ENCODE peak calls at places on chromosomes 1 and 21, in ten cellular contexts. One of them, this sample, is unnamed.

GRCh38 chr1:81836007-81836626 is 35.4 kb downstream of the ADGRL2 start:
- DNase-seq in HFF-Myc: no peak
- DNase-seq in GM06990: no peak
- DNase-seq in Peyer's patch: no peak
- DNase-seq in bronchial epithelial cell: no peak
- DNase-seq in hepatocyte: no peak
- DNase-seq in choroid plexus epithelial cell: peak
- DNase-seq in MM.1S: no peak
- DNase-seq in adrenal gland: no peak
- DNase-seq in astrocyte of the spinal cord: no peak
- DNase-seq in this sample: peak

GRCh38 chr21:34886554-34887385 is 162.3 kb downstream of the RUNX1 start:
- DNase-seq in HFF-Myc: no peak
- DNase-seq in GM06990: peak
- DNase-seq in Peyer's patch: no peak
- DNase-seq in bronchial epithelial cell: no peak
- DNase-seq in hepatocyte: peak
- DNase-seq in choroid plexus epithelial cell: peak
- DNase-seq in MM.1S: peak
- DNase-seq in adrenal gland: peak
- DNase-seq in astrocyte of the spinal cord: peak
- DNase-seq in this sample: no peak

GRCh38 chr21:34999397-34999941 is 49.6 kb downstream of the RUNX1 start:
- DNase-seq in HFF-Myc: no peak
- DNase-seq in GM06990: no peak
- DNase-seq in Peyer's patch: no peak
- DNase-seq in bronchial epithelial cell: no peak
- DNase-seq in hepatocyte: no peak
- DNase-seq in choroid plexus epithelial cell: peak
- DNase-seq in MM.1S: no peak
- DNase-seq in adrenal gland: no peak
- DNase-seq in astrocyte of the spinal cord: no peak
- DNase-seq in this sample: no peak

GRCh38 chr1:228216371-228217320 is 8.8 kb downstream of the OBSCN start:
- DNase-seq in HFF-Myc: no peak
- DNase-seq in GM06990: no peak
- DNase-seq in Peyer's patch: no peak
- DNase-seq in bronchial epithelial cell: no peak
- DNase-seq in hepatocyte: no peak
- DNase-seq in choroid plexus epithelial cell: no peak
- DNase-seq in MM.1S: no peak
- DNase-seq in adrenal gland: no peak
- DNase-seq in astrocyte of the spinal cord: no peak
- DNase-seq in this sample: no peak

GRCh38 chr1:161089251-161089924 is at the start of gene NECTIN4:
- DNase-seq in HFF-Myc: no peak
- DNase-seq in GM06990: no peak
- DNase-seq in Peyer's patch: no peak
- DNase-seq in bronchial epithelial cell: peak
- DNase-seq in hepatocyte: peak
- DNase-seq in choroid plexus epithelial cell: no peak
- DNase-seq in MM.1S: no peak
- DNase-seq in adrenal gland: no peak
- DNase-seq in astrocyte of the spinal cord: no peak
- DNase-seq in this sample: no peak

GRCh38 chr1:216686860-216687545 is 36.2 kb downstream of the ESRRG start:
- DNase-seq in HFF-Myc: no peak
- DNase-seq in GM06990: no peak
- DNase-seq in Peyer's patch: no peak
- DNase-seq in bronchial epithelial cell: peak
- DNase-seq in hepatocyte: peak
- DNase-seq in choroid plexus epithelial cell: peak
- DNase-seq in MM.1S: no peak
- DNase-seq in adrenal gland: peak
- DNase-seq in astrocyte of the spinal cord: no peak
- DNase-seq in this sample: no peak

GRCh38 chr1:2160691-2161320 is 33.8 kb downstream of the FAAP20 start:
- DNase-seq in HFF-Myc: no peak
- DNase-seq in GM06990: no peak
- DNase-seq in Peyer's patch: no peak
- DNase-seq in bronchial epithelial cell: no peak
- DNase-seq in hepatocyte: no peak
- DNase-seq in choroid plexus epithelial cell: no peak
- DNase-seq in MM.1S: no peak
- DNase-seq in adrenal gland: no peak
- DNase-seq in astrocyte of the spinal cord: no peak
- DNase-seq in this sample: no peak

GRCh38 chr1:44113095-44113609 is 5.5 kb upstream of the KLF17 start:
- DNase-seq in HFF-Myc: no peak
- DNase-seq in GM06990: no peak
- DNase-seq in Peyer's patch: no peak
- DNase-seq in bronchial epithelial cell: no peak
- DNase-seq in hepatocyte: no peak
- DNase-seq in choroid plexus epithelial cell: peak
- DNase-seq in MM.1S: no peak
- DNase-seq in adrenal gland: no peak
- DNase-seq in astrocyte of the spinal cord: no peak
- DNase-seq in this sample: no peak

DNA sequence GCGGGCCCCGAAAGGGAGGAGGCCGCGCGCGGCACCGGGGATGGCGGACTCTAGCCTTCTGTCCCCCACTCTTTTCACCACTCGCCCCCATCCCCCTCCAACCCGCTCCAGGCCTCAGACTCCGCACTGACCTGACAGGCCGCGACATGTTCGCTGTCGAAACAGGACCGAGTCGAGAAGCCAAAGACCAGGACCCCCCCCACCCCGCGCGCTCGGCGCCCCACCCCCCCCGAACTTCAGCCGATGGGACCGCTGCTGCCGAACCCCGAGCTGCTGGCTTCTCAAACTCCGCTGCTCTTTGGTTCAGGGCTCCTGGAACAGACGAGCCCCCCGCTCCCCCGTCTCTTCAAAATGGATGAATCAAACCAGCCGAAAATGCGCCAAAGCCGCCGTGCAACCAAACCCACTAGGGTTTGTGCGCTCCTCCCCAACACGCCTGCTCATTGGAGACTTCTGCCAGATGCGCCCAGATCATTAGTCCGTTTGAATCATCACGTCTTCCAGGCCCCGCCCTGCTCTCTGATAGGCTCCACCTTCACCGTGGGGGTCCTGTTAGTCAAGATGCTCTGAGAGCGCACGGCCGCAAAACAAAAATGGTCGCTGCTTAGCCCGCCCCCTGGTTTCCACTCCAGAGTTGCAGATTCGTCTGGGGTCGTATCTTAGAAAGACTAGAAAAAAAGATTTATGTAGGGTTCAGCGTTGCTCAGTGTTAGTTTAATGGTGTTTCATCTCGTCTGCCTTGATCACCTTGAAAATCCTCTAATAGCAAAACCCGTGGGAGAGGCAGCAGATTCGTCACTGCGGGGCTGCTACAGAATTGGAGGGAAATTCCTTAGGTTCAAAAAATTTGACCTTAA is at the start of gene NUCKS1:
- DNase-seq in HFF-Myc: peak
- DNase-seq in GM06990: peak
- DNase-seq in Peyer's patch: peak
- DNase-seq in bronchial epithelial cell: peak
- DNase-seq in hepatocyte: peak
- DNase-seq in choroid plexus epithelial cell: peak
- DNase-seq in MM.1S: peak
- DNase-seq in adrenal gland: peak
- DNase-seq in astrocyte of the spinal cord: peak
- DNase-seq in this sample: peak
- TF ChIP-seq CTCF in HFF-Myc: peak
- TF ChIP-seq CTCF in GM06990: no peak
- TF ChIP-seq CTCF in Peyer's patch: no peak
- TF ChIP-seq CTCF in bronchial epithelial cell: no peak
- TF ChIP-seq CTCF in hepatocyte: no peak
- TF ChIP-seq CTCF in choroid plexus epithelial cell: peak
- TF ChIP-seq CTCF in MM.1S: no peak
- TF ChIP-seq CTCF in adrenal gland: peak
- TF ChIP-seq CTCF in astrocyte of the spinal cord: peak
- TF ChIP-seq CTCF in this sample: peak

DNA sequence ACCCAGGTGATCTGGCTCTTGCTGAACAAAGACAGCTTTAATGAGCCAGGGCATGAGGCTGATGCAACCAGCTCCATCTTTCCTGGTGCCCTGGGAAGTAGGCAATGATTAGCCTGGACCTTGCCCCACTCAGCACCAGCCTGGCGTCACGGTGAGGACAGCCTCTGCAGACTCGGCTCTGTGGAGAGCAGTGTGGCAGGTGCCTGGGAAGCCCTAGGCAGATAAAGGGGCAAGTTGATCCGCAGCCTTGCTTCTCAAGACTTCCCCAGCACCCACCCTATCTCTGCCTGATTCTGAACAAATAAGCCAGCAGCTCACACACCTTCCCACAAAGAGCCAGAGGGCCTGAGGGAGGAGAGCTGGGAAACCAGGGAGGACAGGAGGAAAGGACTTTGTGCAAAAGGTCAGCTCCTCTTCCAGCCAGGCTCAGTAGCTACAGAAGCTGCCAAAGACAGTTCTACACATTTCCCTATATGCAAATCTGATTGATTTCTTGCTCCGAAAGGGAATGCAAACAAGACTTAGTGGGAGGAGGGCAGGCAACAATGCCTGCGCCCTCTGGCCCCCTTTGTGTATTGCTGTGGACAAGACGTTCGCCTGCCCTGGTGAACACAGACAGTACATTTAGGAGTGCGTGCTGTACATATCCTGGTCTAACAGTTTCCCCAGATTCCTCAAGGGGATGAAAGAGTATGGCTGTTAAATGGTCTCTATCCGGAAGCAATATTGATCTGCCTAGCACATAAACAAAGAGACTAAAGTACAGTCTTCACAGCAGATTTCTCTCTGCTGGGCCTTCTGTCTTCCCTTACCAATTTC is 63.8 kb downstream of the BCAR3 start:
- DNase-seq in HFF-Myc: no peak
- DNase-seq in GM06990: no peak
- DNase-seq in Peyer's patch: no peak
- DNase-seq in bronchial epithelial cell: no peak
- DNase-seq in hepatocyte: peak
- DNase-seq in choroid plexus epithelial cell: no peak
- DNase-seq in MM.1S: no peak
- DNase-seq in adrenal gland: peak
- DNase-seq in astrocyte of the spinal cord: no peak
- DNase-seq in this sample: no peak
- H3K4me3 ChIP-seq in HFF-Myc: no peak
- H3K4me3 ChIP-seq in GM06990: no peak
- H3K4me3 ChIP-seq in Peyer's patch: no peak
- H3K4me3 ChIP-seq in bronchial epithelial cell: no peak
- H3K4me3 ChIP-seq in hepatocyte: no peak
- H3K4me3 ChIP-seq in choroid plexus epithelial cell: no peak
- H3K4me3 ChIP-seq in MM.1S: no peak
- H3K4me3 ChIP-seq in adrenal gland: no peak
- H3K4me3 ChIP-seq in astrocyte of the spinal cord: no peak
- H3K4me3 ChIP-seq in this sample: no peak

GRCh38 chr1:237042467-237042891 is 495 bp downstream of the RYR2 start:
- DNase-seq in HFF-Myc: no peak
- DNase-seq in GM06990: peak
- DNase-seq in Peyer's patch: no peak
- DNase-seq in bronchial epithelial cell: no peak
- DNase-seq in hepatocyte: peak
- DNase-seq in choroid plexus epithelial cell: no peak
- DNase-seq in MM.1S: no peak
- DNase-seq in adrenal gland: no peak
- DNase-seq in astrocyte of the spinal cord: no peak
- DNase-seq in this sample: no peak

GRCh38 chr1:237042892-237043576 is 1.1 kb downstream of the RYR2 start:
- DNase-seq in HFF-Myc: no peak
- DNase-seq in GM06990: peak
- DNase-seq in Peyer's patch: no peak
- DNase-seq in bronchial epithelial cell: no peak
- DNase-seq in hepatocyte: peak
- DNase-seq in choroid plexus epithelial cell: no peak
- DNase-seq in MM.1S: no peak
- DNase-seq in adrenal gland: no peak
- DNase-seq in astrocyte of the spinal cord: no peak
- DNase-seq in this sample: no peak

GRCh38 chr1:237043846-237044636 is 2.1 kb downstream of the RYR2 start:
- DNase-seq in HFF-Myc: no peak
- DNase-seq in GM06990: no peak
- DNase-seq in Peyer's patch: no peak
- DNase-seq in bronchial epithelial cell: no peak
- DNase-seq in hepatocyte: no peak
- DNase-seq in choroid plexus epithelial cell: no peak
- DNase-seq in MM.1S: no peak
- DNase-seq in adrenal gland: no peak
- DNase-seq in astrocyte of the spinal cord: no peak
- DNase-seq in this sample: no peak

GRCh38 chr1:237048803-237049202 is 6.8 kb downstream of the RYR2 start:
- DNase-seq in HFF-Myc: no peak
- DNase-seq in GM06990: no peak
- DNase-seq in Peyer's patch: no peak
- DNase-seq in bronchial epithelial cell: no peak
- DNase-seq in hepatocyte: no peak
- DNase-seq in choroid plexus epithelial cell: no peak
- DNase-seq in MM.1S: no peak
- DNase-seq in adrenal gland: no peak
- DNase-seq in astrocyte of the spinal cord: no peak
- DNase-seq in this sample: no peak

GRCh38 chr1:237045278-237046016 is 3.5 kb downstream of the RYR2 start:
- DNase-seq in HFF-Myc: no peak
- DNase-seq in GM06990: no peak
- DNase-seq in Peyer's patch: no peak
- DNase-seq in bronchial epithelial cell: no peak
- DNase-seq in hepatocyte: no peak
- DNase-seq in choroid plexus epithelial cell: no peak
- DNase-seq in MM.1S: no peak
- DNase-seq in adrenal gland: no peak
- DNase-seq in astrocyte of the spinal cord: no peak
- DNase-seq in this sample: no peak
- TF ChIP-seq CTCF in HFF-Myc: no peak
- TF ChIP-seq CTCF in GM06990: peak
- TF ChIP-seq CTCF in Peyer's patch: no peak
- TF ChIP-seq CTCF in bronchial epithelial cell: no peak
- TF ChIP-seq CTCF in hepatocyte: no peak
- TF ChIP-seq CTCF in choroid plexus epithelial cell: no peak
- TF ChIP-seq CTCF in MM.1S: no peak
- TF ChIP-seq CTCF in adrenal gland: no peak
- TF ChIP-seq CTCF in astrocyte of the spinal cord: no peak
- TF ChIP-seq CTCF in this sample: no peak

DNA sequence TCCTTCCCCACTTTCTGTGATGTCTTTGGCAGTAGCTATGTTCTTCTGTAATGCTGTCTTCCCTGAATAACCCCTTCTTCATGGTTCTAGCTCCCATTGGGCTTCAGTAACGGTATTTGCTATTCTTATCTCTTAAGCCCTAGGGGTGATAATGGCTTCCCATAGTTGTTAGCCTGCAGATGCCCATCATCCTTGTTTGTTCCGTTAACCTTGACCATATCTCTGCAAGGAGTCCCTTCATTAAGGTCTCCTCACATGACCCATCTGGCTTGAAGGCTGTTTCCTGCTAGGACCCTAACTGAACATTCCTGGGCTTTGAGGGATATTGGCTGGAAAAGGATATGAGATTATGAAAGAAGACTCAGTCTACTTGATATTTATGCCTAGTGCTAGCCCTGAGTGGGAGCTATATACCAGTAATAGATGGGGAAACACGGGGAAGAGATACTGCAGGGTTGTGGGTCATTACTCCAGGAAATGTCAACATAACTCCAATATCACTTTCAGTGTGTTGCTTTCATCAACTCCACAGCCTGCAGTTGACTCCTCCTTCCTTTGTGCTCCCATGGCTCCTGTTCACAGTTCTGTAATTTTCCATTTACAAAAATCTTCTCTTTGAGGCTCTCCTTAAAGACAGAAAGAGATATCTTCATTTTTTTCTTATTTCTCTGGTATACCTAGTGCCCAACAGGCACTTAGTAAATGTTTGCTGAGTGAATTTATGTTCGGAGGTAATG is 2.5 kb downstream of the MR1 start:
- DNase-seq in HFF-Myc: no peak
- DNase-seq in GM06990: no peak
- DNase-seq in Peyer's patch: no peak
- DNase-seq in bronchial epithelial cell: no peak
- DNase-seq in hepatocyte: no peak
- DNase-seq in choroid plexus epithelial cell: no peak
- DNase-seq in MM.1S: no peak
- DNase-seq in adrenal gland: no peak
- DNase-seq in astrocyte of the spinal cord: no peak
- DNase-seq in this sample: no peak
- H3K4me3 ChIP-seq in HFF-Myc: no peak
- H3K4me3 ChIP-seq in GM06990: peak
- H3K4me3 ChIP-seq in Peyer's patch: no peak
- H3K4me3 ChIP-seq in bronchial epithelial cell: no peak
- H3K4me3 ChIP-seq in hepatocyte: no peak
- H3K4me3 ChIP-seq in choroid plexus epithelial cell: no peak
- H3K4me3 ChIP-seq in MM.1S: no peak
- H3K4me3 ChIP-seq in adrenal gland: no peak
- H3K4me3 ChIP-seq in astrocyte of the spinal cord: no peak
- H3K4me3 ChIP-seq in this sample: no peak

This sample was measured in fibroblast of the aortic adventitia.